ENCODE peak calls at places on chromosome 5, in seven cellular contexts. U is neuronal stem cell, O is mesothelial cell of epicardium, X is kidney glomerular epithelial cell, W is A549, I is D341Med, B is body of pancreas. K is an unnamed sample.

GRCh38 chr5:109016300-109016699 is 268.6 kb downstream of the FER start:
- DNase-seq in X (no peak), W (no peak), O (no peak), B (no peak), I (no peak), U (no peak), K (no peak)

GRCh38 chr5:115775999-115776398 is 40.5 kb downstream of the CDO1 start:
- DNase-seq in O (no peak), B (no peak), W (no peak), I (no peak), X (no peak), U (no peak), K (no peak)

GRCh38 chr5:88281322-88281721 is 12.7 kb upstream of the TMEM161B start:
- DNase-seq in O (no peak), U (no peak), I (no peak), X (no peak), W (no peak), B (no peak), K (no peak)

GRCh38 chr5:14687023-14687665 is 22.6 kb downstream of the OTULIN start:
- DNase-seq in W (no peak), B (no peak), I (no peak), U (no peak), X (no peak), O (no peak), K (no peak)

GRCh38 chr5:62596691-62597090 is 18.1 kb downstream of the LRRC70 start:
- DNase-seq in I (no peak), B (no peak), O (no peak), W (no peak), X (no peak), U (no peak), K (no peak)

GRCh38 chr5:74173260-74173659 is 467.3 kb downstream of the ENC1 start:
- DNase-seq in U (no peak), W (no peak), I (no peak), O (no peak), B (no peak), X (no peak), K (peak)

GRCh38 chr5:164059471-164059870 is 554.1 kb downstream of the MAT2B start:
- DNase-seq in X (no peak), I (no peak), O (no peak), U (no peak), W (no peak), B (no peak), K (no peak)

GRCh38 chr5:37391591-37391990 is 12.5 kb downstream of the WDR70 start:
- DNase-seq in X (no peak), O (no peak), W (no peak), U (no peak), I (no peak), B (no peak), K (no peak)

GRCh38 chr5:126811515-126812198 is 34.7 kb downstream of the LMNB1 start:
- DNase-seq in W (no peak), I (no peak), O (no peak), X (no peak), B (no peak), U (no peak), K (peak)

GRCh38 chr5:144135113-144135762 is 35.2 kb downstream of the YIPF5 start:
- DNase-seq in I (no peak), U (no peak), X (no peak), W (no peak), O (no peak), B (no peak), K (no peak)

GRCh38 chr5:170407062-170407461 is 17.9 kb upstream of the KCNMB1 start:
- DNase-seq in X (no peak), I (no peak), B (no peak), O (no peak), W (no peak), U (no peak), K (no peak)

GRCh38 chr5:172775326-172776234 is 4.6 kb upstream of the DUSP1 start:
- DNase-seq in I (no peak), U (no peak), W (peak), B (peak), O (no peak), X (no peak), K (no peak)

GRCh38 chr5:157607371-157608161 is 32.0 kb upstream of the ADAM19 start:
- DNase-seq in X (no peak), U (no peak), I (no peak), B (no peak), W (peak), O (no peak), K (no peak)

GRCh38 chr5:134738963-134739661 is 764 bp downstream of the CAMLG start:
- DNase-seq in I (peak), U (peak), X (peak), B (peak), O (no peak), W (peak), K (peak)

GRCh38 chr5:173853370-173854131 is 34.6 kb upstream of the CPEB4 start:
- DNase-seq in B (no peak), X (no peak), I (no peak), U (no peak), O (no peak), W (no peak), K (no peak)

GRCh38 chr5:121698690-121699089 is 153.0 kb upstream of the FTMT start:
- DNase-seq in I (no peak), U (no peak), W (no peak), X (no peak), B (no peak), O (no peak), K (no peak)

GRCh38 chr5:78537821-78538220 is 110.8 kb downstream of the LHFPL2 start:
- DNase-seq in O (no peak), I (peak), B (no peak), W (peak), U (no peak), X (peak), K (no peak)

GRCh38 chr5:10334830-10335229 is 18.7 kb upstream of the MARCHF6 start:
- DNase-seq in X (no peak), I (no peak), B (no peak), O (no peak), U (no peak), W (no peak), K (no peak)

GRCh38 chr5:969421-969839 is 39.2 kb upstream of the NKD2 start:
- DNase-seq in B (peak), O (no peak), I (peak), U (no peak), X (no peak), W (no peak), K (peak)

GRCh38 chr5:24823625-24824024 is 178.8 kb upstream of the CDH10 start:
- DNase-seq in X (no peak), B (no peak), W (no peak), U (no peak), I (no peak), O (no peak), K (no peak)

GRCh38 chr5:53035868-53036381 is 46.8 kb downstream of the ITGA2 start:
- DNase-seq in X (peak), U (no peak), B (no peak), W (peak), I (peak), O (no peak), K (no peak)

GRCh38 chr5:158198636-158199035 is 339.7 kb upstream of the CLINT1 start:
- DNase-seq in X (no peak), B (no peak), W (no peak), O (no peak), U (no peak), I (no peak), K (no peak)

GRCh38 chr5:9927521-9927997 is 297.4 kb upstream of the TAS2R1 start:
- DNase-seq in I (no peak), O (no peak), B (no peak), X (peak), W (no peak), U (no peak), K (no peak)

GRCh38 chr5:179621551-179621971 is 1.9 kb downstream of the HNRNPH1 start:
- DNase-seq in X (no peak), I (no peak), O (no peak), U (no peak), B (no peak), W (no peak), K (no peak)

GRCh38 chr5:147148715-147149114 is 86.1 kb upstream of the STK32A start:
- DNase-seq in U (no peak), X (no peak), I (no peak), O (no peak), W (no peak), B (no peak), K (no peak)

GRCh38 chr5:119329701-119330100 is 26.1 kb upstream of the TNFAIP8 start:
- DNase-seq in B (no peak), U (no peak), I (no peak), W (no peak), O (no peak), X (no peak), K (no peak)

GRCh38 chr5:10451137-10451824 is 9.6 kb downstream of the ROPN1L start:
- DNase-seq in U (no peak), B (no peak), X (no peak), I (no peak), O (no peak), W (no peak), K (no peak)

GRCh38 chr5:141800629-141801028 is 77.6 kb downstream of the PCDH1 start:
- DNase-seq in I (no peak), O (no peak), B (no peak), W (no peak), X (no peak), U (no peak), K (no peak)

GRCh38 chr5:68954618-68954910 is 139.2 kb upstream of the SLC30A5 start:
- DNase-seq in I (no peak), W (no peak), O (no peak), B (no peak), U (no peak), X (no peak), K (no peak)

GRCh38 chr5:112227911-112228631 is 191.0 kb downstream of the EPB41L4A start:
- DNase-seq in B (no peak), X (no peak), I (no peak), O (no peak), U (no peak), W (no peak), K (no peak)

GRCh38 chr5:75681125-75681830 is 36.0 kb downstream of the POC5 start:
- DNase-seq in W (peak), I (no peak), B (no peak), O (no peak), U (no peak), X (peak), K (peak)

GRCh38 chr5:172113036-172113435 is 75.0 kb downstream of the STK10 start:
- DNase-seq in U (no peak), I (no peak), W (no peak), O (no peak), X (no peak), B (peak), K (peak)

GRCh38 chr5:64330728-64331231 is 165.1 kb downstream of the RNF180 start:
- DNase-seq in U (no peak), I (no peak), W (no peak), O (no peak), X (no peak), B (no peak), K (no peak)

GRCh38 chr5:143308726-143309125 is 94.8 kb downstream of the NR3C1 start:
- DNase-seq in B (no peak), X (peak), U (no peak), W (no peak), O (no peak), I (no peak), K (peak)

K was measured in astrocyte of the cerebellum.